ENCODE peak calls at places on chromosomes 13 and 19, in seven cellular contexts. O, R, U, H, Q, K and G are unnamed samples.

GRCh38 chr13:113584870-113585671 is 518 bp downstream of the TFDP1 start:
- DNase-seq in O (peak), R (peak), U (peak), H (peak), Q (no peak), K (no peak), G (no peak)

GRCh38 chr19:41821003-41821735 is 23.3 kb downstream of the LYPD4 start:
- DNase-seq in O (peak), R (no peak), U (peak), H (peak), Q (peak), K (peak), G (no peak)

GRCh38 chr13:50127017-50127725 is 111.9 kb downstream of the KCNRG start:
- DNase-seq in O (peak), R (peak), U (peak), H (peak), Q (no peak), K (peak), G (peak)

GRCh38 chr13:74866151-74866550 is 615.8 kb downstream of the TBC1D4 start:
- DNase-seq in O (no peak), R (no peak), U (no peak), H (no peak), Q (no peak), K (peak), G (no peak)

GRCh38 chr13:45683701-45684100 is 18.4 kb upstream of the CBY2 start:
- DNase-seq in O (no peak), R (no peak), U (no peak), H (no peak), Q (no peak), K (no peak), G (no peak)

GRCh38 chr13:75372923-75373841 is 108.8 kb downstream of the TBC1D4 start:
- DNase-seq in O (no peak), R (no peak), U (no peak), H (no peak), Q (no peak), K (no peak), G (no peak)

GRCh38 chr13:21518617-21519144 is 59.6 kb upstream of the ZDHHC20 start:
- DNase-seq in O (no peak), R (no peak), U (no peak), H (no peak), Q (no peak), K (no peak), G (no peak)

GRCh38 chr13:31556376-31556775 is 182.9 kb upstream of the RXFP2 start:
- DNase-seq in O (no peak), R (no peak), U (no peak), H (no peak), Q (no peak), K (peak), G (no peak)

GRCh38 chr19:2282062-2282861 is at the start of gene PEAK3:
- DNase-seq in O (peak), R (peak), U (peak), H (peak), Q (peak), K (peak), G (no peak)

GRCh38 chr13:44873486-44873885 is 115.8 kb downstream of the NUFIP1 start:
- DNase-seq in O (no peak), R (no peak), U (no peak), H (no peak), Q (no peak), K (peak), G (no peak)

GRCh38 chr13:32381539-32381938 is 46.4 kb downstream of the N4BP2L1 start:
- DNase-seq in O (no peak), R (peak), U (no peak), H (peak), Q (peak), K (peak), G (no peak)

GRCh38 chr13:28392428-28392827 is 102.5 kb downstream of the FLT1 start:
- DNase-seq in O (no peak), R (no peak), U (no peak), H (no peak), Q (no peak), K (peak), G (no peak)

GRCh38 chr19:8334458-8335342 is 8.4 kb downstream of the KANK3 start:
- DNase-seq in O (peak), R (peak), U (peak), H (peak), Q (peak), K (peak), G (no peak)

GRCh38 chr19:18999016-18999758 is 34.1 kb downstream of the SUGP2 start:
- DNase-seq in O (no peak), R (no peak), U (no peak), H (no peak), Q (peak), K (peak), G (no peak)

GRCh38 chr19:13401388-13401787 is 104.9 kb downstream of the CACNA1A start:
- DNase-seq in O (no peak), R (no peak), U (peak), H (peak), Q (no peak), K (peak), G (no peak)

GRCh38 chr13:98504029-98504351 is 72.9 kb downstream of the STK24 start:
- DNase-seq in O (no peak), R (no peak), U (no peak), H (no peak), Q (no peak), K (no peak), G (no peak)

GRCh38 chr13:39612023-39612637 is 9.1 kb upstream of the LHFPL6 start:
- DNase-seq in O (peak), R (peak), U (peak), H (peak), Q (peak), K (peak), G (no peak)

GRCh38 chr19:13920940-13921744 is 15.1 kb downstream of the CC2D1A start:
- DNase-seq in O (peak), R (no peak), U (peak), H (peak), Q (peak), K (peak), G (no peak)

GRCh38 chr13:99908129-99908805 is 63.3 kb downstream of the ZIC5 start:
- DNase-seq in O (no peak), R (no peak), U (no peak), H (peak), Q (no peak), K (no peak), G (no peak)